ENCODE peak calls at places on chromosome 12, in eight cellular contexts. One of them, this sample, is unnamed.

GRCh38 chr12:43551971-43552559 is at the start of gene ADAMTS20:
- DNase-seq in amniotic epithelial cell: peak
- DNase-seq in stimulated activated CD4-positive, alpha-beta T cell treated with anti-CD3 and anti-CD28 coated beads, TNF-alpha, amount 100 ng/mL, for 4 hours: no peak
- DNase-seq in NCI-H2029: no peak
- DNase-seq in kidney tubule cell: peak
- DNase-seq in ELR: no peak
- DNase-seq in hypothalamus: no peak
- DNase-seq in effector memory CD4-positive, alpha-beta T cell: no peak
- DNase-seq in this sample: no peak

GRCh38 chr12:20646239-20646827 is 48.8 kb upstream of the SLCO1C1 start:
- DNase-seq in stimulated activated CD4-positive, alpha-beta T cell treated with anti-CD3 and anti-CD28 coated beads, TNF-alpha, amount 100 ng/mL, for 4 hours: no peak
- DNase-seq in NCI-H2029: no peak
- DNase-seq in amniotic epithelial cell: peak
- DNase-seq in hypothalamus: no peak
- DNase-seq in ELR: peak
- DNase-seq in kidney tubule cell: peak
- DNase-seq in effector memory CD4-positive, alpha-beta T cell: no peak
- DNase-seq in this sample: peak

GRCh38 chr12:131333136-131333535 is 377.8 kb upstream of the SFSWAP start:
- DNase-seq in amniotic epithelial cell: no peak
- DNase-seq in NCI-H2029: no peak
- DNase-seq in effector memory CD4-positive, alpha-beta T cell: no peak
- DNase-seq in ELR: no peak
- DNase-seq in hypothalamus: no peak
- DNase-seq in kidney tubule cell: no peak
- DNase-seq in stimulated activated CD4-positive, alpha-beta T cell treated with anti-CD3 and anti-CD28 coated beads, TNF-alpha, amount 100 ng/mL, for 4 hours: no peak
- DNase-seq in this sample: no peak

GRCh38 chr12:110536834-110537604 is 34.9 kb downstream of the RAD9B start:
- DNase-seq in amniotic epithelial cell: no peak
- DNase-seq in effector memory CD4-positive, alpha-beta T cell: no peak
- DNase-seq in stimulated activated CD4-positive, alpha-beta T cell treated with anti-CD3 and anti-CD28 coated beads, TNF-alpha, amount 100 ng/mL, for 4 hours: no peak
- DNase-seq in hypothalamus: no peak
- DNase-seq in kidney tubule cell: no peak
- DNase-seq in NCI-H2029: peak
- DNase-seq in ELR: no peak
- DNase-seq in this sample: no peak

GRCh38 chr12:4956054-4956453 is 46.3 kb downstream of the KCNA1 start:
- DNase-seq in kidney tubule cell: no peak
- DNase-seq in hypothalamus: no peak
- DNase-seq in stimulated activated CD4-positive, alpha-beta T cell treated with anti-CD3 and anti-CD28 coated beads, TNF-alpha, amount 100 ng/mL, for 4 hours: no peak
- DNase-seq in ELR: no peak
- DNase-seq in NCI-H2029: no peak
- DNase-seq in effector memory CD4-positive, alpha-beta T cell: no peak
- DNase-seq in amniotic epithelial cell: no peak
- DNase-seq in this sample: no peak

GRCh38 chr12:112126000-112126431 is 656 bp downstream of the TRAFD1 start:
- DNase-seq in ELR: no peak
- DNase-seq in hypothalamus: no peak
- DNase-seq in NCI-H2029: no peak
- DNase-seq in stimulated activated CD4-positive, alpha-beta T cell treated with anti-CD3 and anti-CD28 coated beads, TNF-alpha, amount 100 ng/mL, for 4 hours: no peak
- DNase-seq in effector memory CD4-positive, alpha-beta T cell: no peak
- DNase-seq in kidney tubule cell: no peak
- DNase-seq in amniotic epithelial cell: no peak
- DNase-seq in this sample: no peak

GRCh38 chr12:116353958-116354357 is 76.5 kb upstream of the MED13L start:
- DNase-seq in effector memory CD4-positive, alpha-beta T cell: no peak
- DNase-seq in hypothalamus: no peak
- DNase-seq in kidney tubule cell: no peak
- DNase-seq in amniotic epithelial cell: no peak
- DNase-seq in stimulated activated CD4-positive, alpha-beta T cell treated with anti-CD3 and anti-CD28 coated beads, TNF-alpha, amount 100 ng/mL, for 4 hours: no peak
- DNase-seq in NCI-H2029: no peak
- DNase-seq in ELR: no peak
- DNase-seq in this sample: no peak

GRCh38 chr12:54414191-54414525 is 4.9 kb downstream of the ITGA5 start:
- DNase-seq in kidney tubule cell: no peak
- DNase-seq in hypothalamus: no peak
- DNase-seq in ELR: no peak
- DNase-seq in effector memory CD4-positive, alpha-beta T cell: no peak
- DNase-seq in amniotic epithelial cell: no peak
- DNase-seq in stimulated activated CD4-positive, alpha-beta T cell treated with anti-CD3 and anti-CD28 coated beads, TNF-alpha, amount 100 ng/mL, for 4 hours: no peak
- DNase-seq in NCI-H2029: no peak
- DNase-seq in this sample: no peak

GRCh38 chr12:41302979-41303403 is 114.9 kb downstream of the PDZRN4 start:
- DNase-seq in stimulated activated CD4-positive, alpha-beta T cell treated with anti-CD3 and anti-CD28 coated beads, TNF-alpha, amount 100 ng/mL, for 4 hours: no peak
- DNase-seq in ELR: peak
- DNase-seq in effector memory CD4-positive, alpha-beta T cell: no peak
- DNase-seq in hypothalamus: no peak
- DNase-seq in NCI-H2029: no peak
- DNase-seq in kidney tubule cell: peak
- DNase-seq in amniotic epithelial cell: no peak
- DNase-seq in this sample: no peak

GRCh38 chr12:104197264-104197663 is 18.3 kb upstream of the TXNRD1 start:
- DNase-seq in effector memory CD4-positive, alpha-beta T cell: no peak
- DNase-seq in kidney tubule cell: no peak
- DNase-seq in amniotic epithelial cell: peak
- DNase-seq in NCI-H2029: no peak
- DNase-seq in ELR: no peak
- DNase-seq in hypothalamus: no peak
- DNase-seq in stimulated activated CD4-positive, alpha-beta T cell treated with anti-CD3 and anti-CD28 coated beads, TNF-alpha, amount 100 ng/mL, for 4 hours: no peak
- DNase-seq in this sample: no peak

GRCh38 chr12:82069931-82070514 is 288.2 kb downstream of the CCDC59 start:
- DNase-seq in kidney tubule cell: no peak
- DNase-seq in ELR: no peak
- DNase-seq in NCI-H2029: no peak
- DNase-seq in stimulated activated CD4-positive, alpha-beta T cell treated with anti-CD3 and anti-CD28 coated beads, TNF-alpha, amount 100 ng/mL, for 4 hours: no peak
- DNase-seq in hypothalamus: no peak
- DNase-seq in effector memory CD4-positive, alpha-beta T cell: no peak
- DNase-seq in amniotic epithelial cell: no peak
- DNase-seq in this sample: no peak

GRCh38 chr12:108696111-108696995 is 35.0 kb downstream of the CORO1C start:
- DNase-seq in kidney tubule cell: peak
- DNase-seq in amniotic epithelial cell: peak
- DNase-seq in effector memory CD4-positive, alpha-beta T cell: no peak
- DNase-seq in NCI-H2029: no peak
- DNase-seq in stimulated activated CD4-positive, alpha-beta T cell treated with anti-CD3 and anti-CD28 coated beads, TNF-alpha, amount 100 ng/mL, for 4 hours: no peak
- DNase-seq in hypothalamus: no peak
- DNase-seq in ELR: peak
- DNase-seq in this sample: peak

GRCh38 chr12:68334136-68334535 is 2.0 kb upstream of the MDM1 start:
- DNase-seq in hypothalamus: no peak
- DNase-seq in effector memory CD4-positive, alpha-beta T cell: no peak
- DNase-seq in kidney tubule cell: peak
- DNase-seq in amniotic epithelial cell: no peak
- DNase-seq in ELR: no peak
- DNase-seq in NCI-H2029: no peak
- DNase-seq in stimulated activated CD4-positive, alpha-beta T cell treated with anti-CD3 and anti-CD28 coated beads, TNF-alpha, amount 100 ng/mL, for 4 hours: no peak
- DNase-seq in this sample: peak

GRCh38 chr12:78146365-78146772 is 315.7 kb downstream of the NAV3 start:
- DNase-seq in amniotic epithelial cell: peak
- DNase-seq in stimulated activated CD4-positive, alpha-beta T cell treated with anti-CD3 and anti-CD28 coated beads, TNF-alpha, amount 100 ng/mL, for 4 hours: no peak
- DNase-seq in kidney tubule cell: peak
- DNase-seq in ELR: peak
- DNase-seq in hypothalamus: no peak
- DNase-seq in effector memory CD4-positive, alpha-beta T cell: no peak
- DNase-seq in NCI-H2029: peak
- DNase-seq in this sample: peak

GRCh38 chr12:38664661-38665269 is 240.6 kb downstream of the CPNE8 start:
- DNase-seq in effector memory CD4-positive, alpha-beta T cell: no peak
- DNase-seq in stimulated activated CD4-positive, alpha-beta T cell treated with anti-CD3 and anti-CD28 coated beads, TNF-alpha, amount 100 ng/mL, for 4 hours: no peak
- DNase-seq in kidney tubule cell: peak
- DNase-seq in hypothalamus: no peak
- DNase-seq in ELR: no peak
- DNase-seq in NCI-H2029: no peak
- DNase-seq in amniotic epithelial cell: peak
- DNase-seq in this sample: peak

GRCh38 chr12:18629916-18630315 is 107.9 kb downstream of the PLCZ1 start:
- DNase-seq in hypothalamus: no peak
- DNase-seq in amniotic epithelial cell: peak
- DNase-seq in stimulated activated CD4-positive, alpha-beta T cell treated with anti-CD3 and anti-CD28 coated beads, TNF-alpha, amount 100 ng/mL, for 4 hours: no peak
- DNase-seq in NCI-H2029: no peak
- DNase-seq in effector memory CD4-positive, alpha-beta T cell: no peak
- DNase-seq in ELR: no peak
- DNase-seq in kidney tubule cell: peak
- DNase-seq in this sample: peak

GRCh38 chr12:89893972-89894706 is 185.5 kb upstream of the ATP2B1 start:
- DNase-seq in amniotic epithelial cell: peak
- DNase-seq in NCI-H2029: no peak
- DNase-seq in ELR: peak
- DNase-seq in kidney tubule cell: peak
- DNase-seq in stimulated activated CD4-positive, alpha-beta T cell treated with anti-CD3 and anti-CD28 coated beads, TNF-alpha, amount 100 ng/mL, for 4 hours: no peak
- DNase-seq in effector memory CD4-positive, alpha-beta T cell: no peak
- DNase-seq in hypothalamus: no peak
- DNase-seq in this sample: no peak

GRCh38 chr12:26273811-26274210 is 78.4 kb downstream of the SSPN start:
- DNase-seq in kidney tubule cell: no peak
- DNase-seq in NCI-H2029: no peak
- DNase-seq in ELR: no peak
- DNase-seq in stimulated activated CD4-positive, alpha-beta T cell treated with anti-CD3 and anti-CD28 coated beads, TNF-alpha, amount 100 ng/mL, for 4 hours: no peak
- DNase-seq in hypothalamus: no peak
- DNase-seq in amniotic epithelial cell: peak
- DNase-seq in effector memory CD4-positive, alpha-beta T cell: no peak
- DNase-seq in this sample: peak

GRCh38 chr12:89791286-89791685 is 82.6 kb upstream of the ATP2B1 start:
- DNase-seq in kidney tubule cell: no peak
- DNase-seq in NCI-H2029: no peak
- DNase-seq in effector memory CD4-positive, alpha-beta T cell: no peak
- DNase-seq in hypothalamus: no peak
- DNase-seq in amniotic epithelial cell: no peak
- DNase-seq in ELR: no peak
- DNase-seq in stimulated activated CD4-positive, alpha-beta T cell treated with anti-CD3 and anti-CD28 coated beads, TNF-alpha, amount 100 ng/mL, for 4 hours: no peak
- DNase-seq in this sample: no peak

GRCh38 chr12:39912211-39912980 is 193.5 kb downstream of the SLC2A13 start:
- DNase-seq in effector memory CD4-positive, alpha-beta T cell: no peak
- DNase-seq in NCI-H2029: peak
- DNase-seq in stimulated activated CD4-positive, alpha-beta T cell treated with anti-CD3 and anti-CD28 coated beads, TNF-alpha, amount 100 ng/mL, for 4 hours: no peak
- DNase-seq in kidney tubule cell: no peak
- DNase-seq in ELR: no peak
- DNase-seq in hypothalamus: no peak
- DNase-seq in amniotic epithelial cell: no peak
- DNase-seq in this sample: no peak

GRCh38 chr12:62767506-62767905 is 167.4 kb downstream of the PPM1H start:
- DNase-seq in hypothalamus: no peak
- DNase-seq in NCI-H2029: no peak
- DNase-seq in kidney tubule cell: peak
- DNase-seq in ELR: peak
- DNase-seq in amniotic epithelial cell: no peak
- DNase-seq in stimulated activated CD4-positive, alpha-beta T cell treated with anti-CD3 and anti-CD28 coated beads, TNF-alpha, amount 100 ng/mL, for 4 hours: no peak
- DNase-seq in effector memory CD4-positive, alpha-beta T cell: no peak
- DNase-seq in this sample: no peak

GRCh38 chr12:95693689-95694088 is 96.9 kb downstream of the NTN4 start:
- DNase-seq in ELR: no peak
- DNase-seq in hypothalamus: no peak
- DNase-seq in amniotic epithelial cell: no peak
- DNase-seq in NCI-H2029: no peak
- DNase-seq in kidney tubule cell: no peak
- DNase-seq in stimulated activated CD4-positive, alpha-beta T cell treated with anti-CD3 and anti-CD28 coated beads, TNF-alpha, amount 100 ng/mL, for 4 hours: no peak
- DNase-seq in effector memory CD4-positive, alpha-beta T cell: no peak
- DNase-seq in this sample: no peak

GRCh38 chr12:54173066-54173726 is 15.6 kb downstream of the SMUG1 start:
- DNase-seq in stimulated activated CD4-positive, alpha-beta T cell treated with anti-CD3 and anti-CD28 coated beads, TNF-alpha, amount 100 ng/mL, for 4 hours: no peak
- DNase-seq in NCI-H2029: no peak
- DNase-seq in kidney tubule cell: peak
- DNase-seq in effector memory CD4-positive, alpha-beta T cell: no peak
- DNase-seq in hypothalamus: no peak
- DNase-seq in amniotic epithelial cell: no peak
- DNase-seq in ELR: peak
- DNase-seq in this sample: no peak

GRCh38 chr12:21350975-21351374 is 16.3 kb upstream of the SLCO1A2 start:
- DNase-seq in hypothalamus: no peak
- DNase-seq in ELR: no peak
- DNase-seq in NCI-H2029: no peak
- DNase-seq in amniotic epithelial cell: no peak
- DNase-seq in stimulated activated CD4-positive, alpha-beta T cell treated with anti-CD3 and anti-CD28 coated beads, TNF-alpha, amount 100 ng/mL, for 4 hours: no peak
- DNase-seq in kidney tubule cell: no peak
- DNase-seq in effector memory CD4-positive, alpha-beta T cell: no peak
- DNase-seq in this sample: no peak

GRCh38 chr12:109675411-109675810 is 38.2 kb upstream of the FAM222A start:
- DNase-seq in NCI-H2029: no peak
- DNase-seq in stimulated activated CD4-positive, alpha-beta T cell treated with anti-CD3 and anti-CD28 coated beads, TNF-alpha, amount 100 ng/mL, for 4 hours: no peak
- DNase-seq in hypothalamus: no peak
- DNase-seq in amniotic epithelial cell: no peak
- DNase-seq in effector memory CD4-positive, alpha-beta T cell: no peak
- DNase-seq in ELR: no peak
- DNase-seq in kidney tubule cell: no peak
- DNase-seq in this sample: no peak

GRCh38 chr12:46373303-46374182 is 970 bp upstream of the SLC38A2 start:
- DNase-seq in effector memory CD4-positive, alpha-beta T cell: peak
- DNase-seq in amniotic epithelial cell: peak
- DNase-seq in NCI-H2029: no peak
- DNase-seq in hypothalamus: peak
- DNase-seq in kidney tubule cell: no peak
- DNase-seq in stimulated activated CD4-positive, alpha-beta T cell treated with anti-CD3 and anti-CD28 coated beads, TNF-alpha, amount 100 ng/mL, for 4 hours: no peak
- DNase-seq in ELR: peak
- DNase-seq in this sample: peak

This sample was measured in Caki2.